ENCODE peak calls at places on chromosomes 6 and 20, in four cellular contexts. L, U, K and P are unnamed samples. For H3K9me3 and H3K27me3, the result is how much of the 10 kb centered on the place peaks cover.

GRCh38 chr6:4805553-4806307 is 29.5 kb downstream of the CDYL start:
- DNase-seq in U (no peak), L (peak), K (peak), P (no peak)

GRCh38 chr20:62294516-62294915 is 8.3 kb upstream of the ADRM1 start:
- DNase-seq in L (no peak), U (no peak), K (no peak), P (no peak)

GRCh38 chr6:28922004-28922840 is 1.6 kb downstream of the TRIM27 start:
- DNase-seq in U (no peak), L (no peak), K (peak), P (no peak)

GRCh38 chr6:37190159-37190535 is 20.2 kb downstream of the PIM1 start:
- DNase-seq in L (no peak), U (no peak), K (no peak), P (no peak)

GRCh38 chr20:38674178-38675133 is 49.8 kb upstream of the SLC32A1 start:
- DNase-seq in U (no peak), L (peak), K (peak), P (no peak)

GRCh38 chr6:31615748-31616147 is 714 bp downstream of the AIF1 start:
- DNase-seq in L (no peak), K (no peak), U (no peak), P (no peak)

GRCh38 chr6:149779644-149779963 is 30.1 kb downstream of the PCMT1 start:
- DNase-seq in L (no peak), K (no peak), U (no peak), P (no peak)

GRCh38 chr20:3813758-3814581 is 6.4 kb upstream of the AP5S1 start:
- DNase-seq in L (no peak), K (no peak), U (no peak), P (no peak)

DNA sequence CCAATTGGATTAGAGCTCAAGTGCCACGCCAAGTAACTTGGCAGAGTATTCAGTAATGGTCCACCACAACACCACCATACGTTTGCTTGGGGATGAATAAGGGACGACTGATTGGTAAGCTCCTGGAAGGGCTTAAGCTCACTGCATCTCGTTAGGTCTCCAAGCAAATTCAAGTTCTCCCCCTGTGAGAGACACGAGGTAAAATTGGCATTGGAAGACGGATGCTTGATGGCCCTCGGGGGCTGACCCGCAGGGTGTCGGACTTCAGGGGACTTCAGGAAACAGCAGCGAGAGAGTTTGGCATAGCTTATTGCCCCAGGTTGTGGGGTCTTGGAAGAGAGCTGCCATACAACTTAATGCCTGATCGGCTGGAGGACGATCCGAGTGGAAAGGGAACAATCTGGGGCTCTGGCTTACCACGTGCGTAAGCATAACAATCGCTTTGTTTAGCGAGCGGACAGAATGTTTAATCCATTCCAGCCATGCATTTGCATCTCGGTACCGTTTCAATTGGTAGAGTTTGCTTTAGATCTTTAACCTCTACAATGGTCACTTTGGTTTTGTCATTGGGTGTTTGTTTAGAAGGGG is 4.8 kb upstream of the ZNFX1 start:
- DNase-seq in U (peak), L (no peak), K (no peak), P (no peak)
- H3K9me3 ChIP-seq in U (under half), L (under half), K (under half), P (half or more)

GRCh38 chr20:47576516-47577033 is 74.9 kb downstream of the NCOA3 start:
- DNase-seq in L (peak), K (peak), U (no peak), P (peak)
- H3K4me3 ChIP-seq in L (peak), K (no peak), U (no peak), P (peak)

GRCh38 chr20:32612351-32612750 is 27.2 kb upstream of the NOL4L start:
- DNase-seq in U (no peak), L (no peak), K (no peak), P (no peak)

GRCh38 chr20:32612831-32613595 is 27.9 kb upstream of the NOL4L start:
- DNase-seq in K (no peak), U (no peak), L (no peak), P (no peak)

GRCh38 chr20:32610897-32611218 is 25.7 kb upstream of the NOL4L start:
- DNase-seq in L (no peak), K (no peak), U (no peak), P (no peak)

GRCh38 chr20:32609993-32610896 is 25.1 kb upstream of the NOL4L start:
- DNase-seq in U (no peak), K (no peak), L (no peak), P (no peak)

DNA sequence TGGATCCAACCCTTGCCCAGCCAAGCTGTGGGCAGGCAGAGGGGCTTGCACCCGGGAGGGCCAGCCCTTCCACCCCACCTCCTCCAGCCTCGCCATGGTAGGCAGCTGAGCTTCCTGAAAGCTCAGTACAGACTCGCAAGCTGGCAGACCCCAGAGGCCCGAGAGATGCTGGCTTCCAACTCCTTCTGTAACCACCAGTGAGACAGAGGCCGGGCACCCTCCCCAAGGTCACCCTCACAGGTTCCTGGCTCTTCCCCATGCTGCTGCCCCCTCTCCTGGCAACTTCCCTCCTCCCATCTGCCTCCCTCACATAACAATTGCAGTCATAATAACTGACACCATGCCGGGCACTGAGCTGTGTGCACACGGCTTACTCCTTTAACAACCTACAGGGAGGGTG is 26.2 kb upstream of the NOL4L start:
- DNase-seq in K (no peak), L (peak), U (no peak), P (no peak)
- H3K27me3 ChIP-seq in K (under half), L (under half), U (under half), P (under half)

GRCh38 chr6:167408235-167408869 is 83.5 kb downstream of the TTLL2 start:
- DNase-seq in K (no peak), U (no peak), L (no peak), P (no peak)
- H3K9me3 ChIP-seq in K (under half), U (under half), L (under half), P (under half)

GRCh38 chr6:7147051-7147671 is 39.4 kb downstream of the RREB1 start:
- DNase-seq in K (no peak), L (no peak), U (no peak), P (no peak)
- H3K4me3 ChIP-seq in K (no peak), L (no peak), U (no peak), P (peak)